ENCODE peak calls at places on chromosomes 1 and 21, in eight cellular contexts. One of them, this sample, is unnamed.

GRCh38 chr1:27402349-27402754 is 9.9 kb downstream of the GPR3 start:
- DNase-seq in mucosa of gallbladder: peak; percentile 84
- DNase-seq in GM13976: peak; percentile 45
- DNase-seq in cerebellar cortex: peak; percentile 52
- DNase-seq in stimulated activated naive CD8-positive, alpha-beta T cell treated with anti-CD3 and anti-CD28 coated beads, Interleukin-15, amount 100 ng/mL, for 72 hours: no peak
- DNase-seq in AG09309: peak; percentile 35
- DNase-seq in HTR-8/SVneo: peak; percentile 48
- DNase-seq in left ventricle myocardium inferior: peak; percentile 74
- DNase-seq in this sample: peak; percentile 78

GRCh38 chr1:245242989-245243388 is 88.2 kb downstream of the KIF26B start:
- DNase-seq in mucosa of gallbladder: no peak
- DNase-seq in GM13976: no peak
- DNase-seq in cerebellar cortex: no peak
- DNase-seq in stimulated activated naive CD8-positive, alpha-beta T cell treated with anti-CD3 and anti-CD28 coated beads, Interleukin-15, amount 100 ng/mL, for 72 hours: no peak
- DNase-seq in AG09309: no peak
- DNase-seq in HTR-8/SVneo: no peak
- DNase-seq in left ventricle myocardium inferior: no peak
- DNase-seq in this sample: no peak

GRCh38 chr1:912740-913301 is 10.9 kb upstream of the SAMD11 start:
- DNase-seq in mucosa of gallbladder: no peak
- DNase-seq in GM13976: no peak
- DNase-seq in cerebellar cortex: no peak
- DNase-seq in stimulated activated naive CD8-positive, alpha-beta T cell treated with anti-CD3 and anti-CD28 coated beads, Interleukin-15, amount 100 ng/mL, for 72 hours: no peak
- DNase-seq in AG09309: no peak
- DNase-seq in HTR-8/SVneo: no peak
- DNase-seq in left ventricle myocardium inferior: peak; percentile 10
- DNase-seq in this sample: no peak

GRCh38 chr1:15937706-15938168 is 38.2 kb downstream of the ZBTB17 start:
- DNase-seq in mucosa of gallbladder: no peak
- DNase-seq in GM13976: peak; percentile 23
- DNase-seq in cerebellar cortex: no peak
- DNase-seq in stimulated activated naive CD8-positive, alpha-beta T cell treated with anti-CD3 and anti-CD28 coated beads, Interleukin-15, amount 100 ng/mL, for 72 hours: no peak
- DNase-seq in AG09309: no peak
- DNase-seq in HTR-8/SVneo: no peak
- DNase-seq in left ventricle myocardium inferior: no peak
- DNase-seq in this sample: no peak

GRCh38 chr1:82065917-82066316 is 265.2 kb downstream of the ADGRL2 start:
- DNase-seq in mucosa of gallbladder: no peak
- DNase-seq in GM13976: no peak
- DNase-seq in cerebellar cortex: no peak
- DNase-seq in stimulated activated naive CD8-positive, alpha-beta T cell treated with anti-CD3 and anti-CD28 coated beads, Interleukin-15, amount 100 ng/mL, for 72 hours: no peak
- DNase-seq in AG09309: no peak
- DNase-seq in HTR-8/SVneo: no peak
- DNase-seq in left ventricle myocardium inferior: peak; percentile 24
- DNase-seq in this sample: no peak

GRCh38 chr1:11266268-11267074 is 4.1 kb upstream of the MTOR start:
- DNase-seq in mucosa of gallbladder: no peak
- DNase-seq in GM13976: no peak
- DNase-seq in cerebellar cortex: no peak
- DNase-seq in stimulated activated naive CD8-positive, alpha-beta T cell treated with anti-CD3 and anti-CD28 coated beads, Interleukin-15, amount 100 ng/mL, for 72 hours: no peak
- DNase-seq in AG09309: no peak
- DNase-seq in HTR-8/SVneo: no peak
- DNase-seq in left ventricle myocardium inferior: no peak
- DNase-seq in this sample: no peak

GRCh38 chr1:198934414-198934813 is 295.6 kb downstream of the PTPRC start:
- DNase-seq in mucosa of gallbladder: no peak
- DNase-seq in GM13976: no peak
- DNase-seq in cerebellar cortex: peak; percentile 33
- DNase-seq in stimulated activated naive CD8-positive, alpha-beta T cell treated with anti-CD3 and anti-CD28 coated beads, Interleukin-15, amount 100 ng/mL, for 72 hours: no peak
- DNase-seq in AG09309: no peak
- DNase-seq in HTR-8/SVneo: no peak
- DNase-seq in left ventricle myocardium inferior: no peak
- DNase-seq in this sample: no peak

GRCh38 chr1:39396671-39397070 is 94.8 kb upstream of the BMP8A start:
- DNase-seq in mucosa of gallbladder: no peak
- DNase-seq in GM13976: no peak
- DNase-seq in cerebellar cortex: no peak
- DNase-seq in stimulated activated naive CD8-positive, alpha-beta T cell treated with anti-CD3 and anti-CD28 coated beads, Interleukin-15, amount 100 ng/mL, for 72 hours: no peak
- DNase-seq in AG09309: no peak
- DNase-seq in HTR-8/SVneo: no peak
- DNase-seq in left ventricle myocardium inferior: no peak
- DNase-seq in this sample: no peak

GRCh38 chr1:166166701-166167394 is at the start of gene FAM78B:
- DNase-seq in mucosa of gallbladder: peak; percentile 61
- DNase-seq in GM13976: peak; percentile 90
- DNase-seq in cerebellar cortex: peak; percentile 71
- DNase-seq in stimulated activated naive CD8-positive, alpha-beta T cell treated with anti-CD3 and anti-CD28 coated beads, Interleukin-15, amount 100 ng/mL, for 72 hours: peak; percentile 72
- DNase-seq in AG09309: no peak
- DNase-seq in HTR-8/SVneo: no peak
- DNase-seq in left ventricle myocardium inferior: peak; percentile 84
- DNase-seq in this sample: peak; percentile 93

GRCh38 chr1:230350208-230350921 is 75.8 kb downstream of the PGBD5 start:
- DNase-seq in mucosa of gallbladder: no peak
- DNase-seq in GM13976: no peak
- DNase-seq in cerebellar cortex: no peak
- DNase-seq in stimulated activated naive CD8-positive, alpha-beta T cell treated with anti-CD3 and anti-CD28 coated beads, Interleukin-15, amount 100 ng/mL, for 72 hours: no peak
- DNase-seq in AG09309: no peak
- DNase-seq in HTR-8/SVneo: peak; percentile 53
- DNase-seq in left ventricle myocardium inferior: no peak
- DNase-seq in this sample: no peak

GRCh38 chr1:167718926-167719691 is 2.7 kb upstream of the MPZL1 start:
- DNase-seq in mucosa of gallbladder: no peak
- DNase-seq in GM13976: no peak
- DNase-seq in cerebellar cortex: no peak
- DNase-seq in stimulated activated naive CD8-positive, alpha-beta T cell treated with anti-CD3 and anti-CD28 coated beads, Interleukin-15, amount 100 ng/mL, for 72 hours: no peak
- DNase-seq in AG09309: no peak
- DNase-seq in HTR-8/SVneo: no peak
- DNase-seq in left ventricle myocardium inferior: no peak
- DNase-seq in this sample: no peak

GRCh38 chr1:154608522-154609294 is 722 bp upstream of the ADAR start:
- DNase-seq in mucosa of gallbladder: peak; percentile 32
- DNase-seq in GM13976: no peak
- DNase-seq in cerebellar cortex: peak; percentile 67
- DNase-seq in stimulated activated naive CD8-positive, alpha-beta T cell treated with anti-CD3 and anti-CD28 coated beads, Interleukin-15, amount 100 ng/mL, for 72 hours: peak; percentile 34
- DNase-seq in AG09309: no peak
- DNase-seq in HTR-8/SVneo: peak; percentile 40
- DNase-seq in left ventricle myocardium inferior: peak; percentile 27
- DNase-seq in this sample: peak; percentile 28

GRCh38 chr1:53552146-53552940 is 93.1 kb downstream of the DMRTB1 start:
- DNase-seq in mucosa of gallbladder: no peak
- DNase-seq in GM13976: no peak
- DNase-seq in cerebellar cortex: no peak
- DNase-seq in stimulated activated naive CD8-positive, alpha-beta T cell treated with anti-CD3 and anti-CD28 coated beads, Interleukin-15, amount 100 ng/mL, for 72 hours: no peak
- DNase-seq in AG09309: no peak
- DNase-seq in HTR-8/SVneo: no peak
- DNase-seq in left ventricle myocardium inferior: peak; percentile 1
- DNase-seq in this sample: peak; percentile 75

GRCh38 chr1:11107541-11107940 is 7.9 kb upstream of the EXOSC10 start:
- DNase-seq in mucosa of gallbladder: no peak
- DNase-seq in GM13976: no peak
- DNase-seq in cerebellar cortex: no peak
- DNase-seq in stimulated activated naive CD8-positive, alpha-beta T cell treated with anti-CD3 and anti-CD28 coated beads, Interleukin-15, amount 100 ng/mL, for 72 hours: no peak
- DNase-seq in AG09309: no peak
- DNase-seq in HTR-8/SVneo: no peak
- DNase-seq in left ventricle myocardium inferior: no peak
- DNase-seq in this sample: no peak

GRCh38 chr1:101288491-101288944 is 51.7 kb downstream of the S1PR1 start:
- DNase-seq in mucosa of gallbladder: peak; percentile 77
- DNase-seq in GM13976: peak; percentile 55
- DNase-seq in cerebellar cortex: peak; percentile 87
- DNase-seq in stimulated activated naive CD8-positive, alpha-beta T cell treated with anti-CD3 and anti-CD28 coated beads, Interleukin-15, amount 100 ng/mL, for 72 hours: peak; percentile 57
- DNase-seq in AG09309: peak; percentile 81
- DNase-seq in HTR-8/SVneo: peak; percentile 50
- DNase-seq in left ventricle myocardium inferior: peak; percentile 30
- DNase-seq in this sample: peak; percentile 56

GRCh38 chr1:19308509-19308907 is 3.4 kb downstream of the AKR7A2 start:
- DNase-seq in mucosa of gallbladder: no peak
- DNase-seq in GM13976: no peak
- DNase-seq in cerebellar cortex: no peak
- DNase-seq in stimulated activated naive CD8-positive, alpha-beta T cell treated with anti-CD3 and anti-CD28 coated beads, Interleukin-15, amount 100 ng/mL, for 72 hours: no peak
- DNase-seq in AG09309: no peak
- DNase-seq in HTR-8/SVneo: no peak
- DNase-seq in left ventricle myocardium inferior: no peak
- DNase-seq in this sample: no peak

GRCh38 chr21:42547906-42548365 is 34.3 kb downstream of the SLC37A1 start:
- DNase-seq in mucosa of gallbladder: no peak
- DNase-seq in GM13976: no peak
- DNase-seq in cerebellar cortex: no peak
- DNase-seq in stimulated activated naive CD8-positive, alpha-beta T cell treated with anti-CD3 and anti-CD28 coated beads, Interleukin-15, amount 100 ng/mL, for 72 hours: no peak
- DNase-seq in AG09309: no peak
- DNase-seq in HTR-8/SVneo: no peak
- DNase-seq in left ventricle myocardium inferior: no peak
- DNase-seq in this sample: no peak

GRCh38 chr1:79197421-79197820 is 190.9 kb upstream of the ADGRL4 start:
- DNase-seq in mucosa of gallbladder: no peak
- DNase-seq in GM13976: no peak
- DNase-seq in cerebellar cortex: peak; percentile 0
- DNase-seq in stimulated activated naive CD8-positive, alpha-beta T cell treated with anti-CD3 and anti-CD28 coated beads, Interleukin-15, amount 100 ng/mL, for 72 hours: no peak
- DNase-seq in AG09309: no peak
- DNase-seq in HTR-8/SVneo: no peak
- DNase-seq in left ventricle myocardium inferior: no peak
- DNase-seq in this sample: no peak

GRCh38 chr21:14523234-14523633 is 22.9 kb downstream of the SAMSN1 start:
- DNase-seq in mucosa of gallbladder: no peak
- DNase-seq in GM13976: peak; percentile 29
- DNase-seq in cerebellar cortex: no peak
- DNase-seq in stimulated activated naive CD8-positive, alpha-beta T cell treated with anti-CD3 and anti-CD28 coated beads, Interleukin-15, amount 100 ng/mL, for 72 hours: peak; percentile 32
- DNase-seq in AG09309: no peak
- DNase-seq in HTR-8/SVneo: no peak
- DNase-seq in left ventricle myocardium inferior: no peak
- DNase-seq in this sample: no peak

GRCh38 chr1:6694126-6694713 is 7.4 kb downstream of the DNAJC11 start:
- DNase-seq in mucosa of gallbladder: no peak
- DNase-seq in GM13976: no peak
- DNase-seq in cerebellar cortex: no peak
- DNase-seq in stimulated activated naive CD8-positive, alpha-beta T cell treated with anti-CD3 and anti-CD28 coated beads, Interleukin-15, amount 100 ng/mL, for 72 hours: no peak
- DNase-seq in AG09309: no peak
- DNase-seq in HTR-8/SVneo: no peak
- DNase-seq in left ventricle myocardium inferior: no peak
- DNase-seq in this sample: no peak

GRCh38 chr1:174875306-174875705 is 124.4 kb upstream of the CACYBP start:
- DNase-seq in mucosa of gallbladder: peak; percentile 84
- DNase-seq in GM13976: no peak
- DNase-seq in cerebellar cortex: no peak
- DNase-seq in stimulated activated naive CD8-positive, alpha-beta T cell treated with anti-CD3 and anti-CD28 coated beads, Interleukin-15, amount 100 ng/mL, for 72 hours: no peak
- DNase-seq in AG09309: no peak
- DNase-seq in HTR-8/SVneo: no peak
- DNase-seq in left ventricle myocardium inferior: no peak
- DNase-seq in this sample: no peak

GRCh38 chr1:27132624-27133023 is 22.3 kb downstream of the SLC9A1 start:
- DNase-seq in mucosa of gallbladder: peak; percentile 58
- DNase-seq in GM13976: no peak
- DNase-seq in cerebellar cortex: no peak
- DNase-seq in stimulated activated naive CD8-positive, alpha-beta T cell treated with anti-CD3 and anti-CD28 coated beads, Interleukin-15, amount 100 ng/mL, for 72 hours: no peak
- DNase-seq in AG09309: no peak
- DNase-seq in HTR-8/SVneo: no peak
- DNase-seq in left ventricle myocardium inferior: peak; percentile 40
- DNase-seq in this sample: no peak

This sample was measured in lower leg skin.